ENCODE peak calls at places on chromosomes 5 and 9, in five cellular contexts. X is gastrocnemius medialis, I is tibial nerve, N is A549, C is osteoblast. O is an unnamed sample.

GRCh38 chr5:122262107-122262506 is 49.9 kb upstream of the SNCAIP start:
- DNase-seq in X (no peak), I (no peak), N (no peak), C (no peak), O (no peak)

GRCh38 chr9:98168153-98168780 is 24.2 kb downstream of the CORO2A start:
- DNase-seq in X (no peak), I (no peak), N (no peak), C (peak; percentile 8), O (no peak)

GRCh38 chr5:143471041-143471509 is 67.6 kb upstream of the NR3C1 start:
- DNase-seq in X (no peak), I (no peak), N (no peak), C (peak; percentile 17), O (no peak)

GRCh38 chr9:126617740-126618133 is 4.0 kb downstream of the LMX1B start:
- DNase-seq in X (no peak), I (no peak), N (no peak), C (peak; percentile 84), O (no peak)

GRCh38 chr5:95759005-95759404 is 27.9 kb downstream of the RHOBTB3 start:
- DNase-seq in X (no peak), I (no peak), N (no peak), C (no peak), O (no peak)

GRCh38 chr5:31471916-31472315 is 60.0 kb downstream of the DROSHA start:
- DNase-seq in X (no peak), I (no peak), N (no peak), C (no peak), O (no peak)

GRCh38 chr9:122991370-122991830 is 42.1 kb upstream of the GPR21 start:
- DNase-seq in X (peak; percentile 12), I (no peak), N (peak; percentile 38), C (peak; percentile 93), O (no peak)

GRCh38 chr5:74538206-74538661 is 102.3 kb downstream of the ENC1 start:
- DNase-seq in X (peak; percentile 54), I (peak; percentile 42), N (no peak), C (peak; percentile 65), O (peak; percentile 83)

GRCh38 chr9:113530022-113530635 is 66.6 kb downstream of the RGS3 start:
- DNase-seq in X (no peak), I (no peak), N (no peak), C (no peak), O (no peak)

GRCh38 chr9:91858670-91859030 is 91.4 kb downstream of the ROR2 start:
- DNase-seq in X (no peak), I (no peak), N (no peak), C (no peak), O (no peak)

GRCh38 chr9:136019041-136019680 is 58.0 kb upstream of the UBAC1 start:
- DNase-seq in X (no peak), I (no peak), N (no peak), C (peak; percentile 51), O (no peak)

GRCh38 chr5:55102345-55102744 is at the start of gene GZMA:
- DNase-seq in X (no peak), I (no peak), N (no peak), C (no peak), O (no peak)

GRCh38 chr9:131420913-131421312 is 27.0 kb downstream of the PRRC2B start:
- DNase-seq in X (no peak), I (no peak), N (no peak), C (peak; percentile 60), O (no peak)

GRCh38 chr5:128574041-128574440 is 36.0 kb upstream of the FBN2 start:
- DNase-seq in X (no peak), I (no peak), N (no peak), C (no peak), O (no peak)

GRCh38 chr5:56763711-56764466 is 51.5 kb upstream of the MAP3K1 start:
- DNase-seq in X (no peak), I (no peak), N (no peak), C (peak; percentile 60), O (no peak)

GRCh38 chr9:96660693-96661248 is 5.7 kb upstream of the PRXL2C start:
- DNase-seq in X (no peak), I (no peak), N (no peak), C (no peak), O (no peak)

GRCh38 chr5:72510610-72511121 is 3.5 kb upstream of the ZNF366 start:
- DNase-seq in X (peak; percentile 60), I (no peak), N (no peak), C (peak; percentile 87), O (peak; percentile 76)

GRCh38 chr5:180618830-180619562 is 27.7 kb upstream of the SCGB3A1 start:
- DNase-seq in X (no peak), I (no peak), N (peak; percentile 81), C (peak; percentile 99), O (no peak)

GRCh38 chr5:73631500-73631899 is 5.5 kb downstream of the ARHGEF28 start:
- DNase-seq in X (no peak), I (no peak), N (no peak), C (no peak), O (no peak)

DNA sequence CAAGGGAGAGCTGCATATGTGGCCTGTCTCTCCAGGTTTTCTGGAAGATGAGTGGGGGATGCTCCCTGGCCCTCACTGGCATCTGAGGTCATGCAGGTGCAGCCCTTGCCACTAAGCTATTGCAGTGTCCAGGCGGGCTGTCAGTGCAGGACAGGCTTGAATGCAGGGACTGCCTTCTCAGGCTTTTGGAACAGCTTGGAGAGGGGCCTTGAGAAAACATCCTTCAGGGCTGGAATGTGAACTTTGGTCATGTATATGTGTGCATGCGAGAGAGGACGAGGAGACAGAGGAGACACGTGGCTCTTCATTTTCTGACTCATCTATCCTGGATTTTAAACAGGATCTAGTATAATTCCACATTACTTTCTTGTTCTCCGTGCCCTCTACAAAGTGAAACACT is 90.3 kb downstream of the MACROH2A1 start:
- DNase-seq in X (no peak), I (no peak), N (no peak), C (peak; percentile 89), O (no peak)
- H3K27ac ChIP-seq in X (no peak overlapping the region), I (no peak overlapping the region), N (peak overlapping the region; percentile 71), C (peak overlapping the region; percentile 15), O (no peak overlapping the region)

GRCh38 chr9:128159784-128160602 is at the start of gene BBLN:
- DNase-seq in X (peak; percentile 92), I (peak; percentile 90), N (peak; percentile 95), C (peak; percentile 99), O (peak; percentile 94)
- H3K27ac ChIP-seq in X (peak within 1 kb of the TSS; percentile 78), I (peak within 1 kb of the TSS; percentile 78), N (peak within 1 kb of the TSS; percentile 86), C (no peak within 1 kb of the TSS), O (peak within 1 kb of the TSS; percentile 76)

GRCh38 chr5:134098690-134099089 is 15.8 kb upstream of the TCF7 start:
- DNase-seq in X (no peak), I (no peak), N (no peak), C (peak; percentile 34), O (no peak)

GRCh38 chr5:134097221-134097620 is 17.3 kb upstream of the TCF7 start:
- DNase-seq in X (no peak), I (no peak), N (no peak), C (peak; percentile 2), O (no peak)

GRCh38 chr5:134099939-134100282 is 14.6 kb upstream of the TCF7 start:
- DNase-seq in X (no peak), I (no peak), N (no peak), C (no peak), O (no peak)

GRCh38 chr5:134100283-134101011 is 14.0 kb upstream of the TCF7 start:
- DNase-seq in X (no peak), I (no peak), N (no peak), C (peak; percentile 96), O (peak; percentile 68)

GRCh38 chr5:134099288-134099872 is 15.1 kb upstream of the TCF7 start:
- DNase-seq in X (no peak), I (no peak), N (no peak), C (peak; percentile 27), O (no peak)
- H3K27ac ChIP-seq in X (no peak overlapping the region), I (peak overlapping the region; percentile 74), N (no peak overlapping the region), C (no peak overlapping the region), O (no peak overlapping the region)

DNA sequence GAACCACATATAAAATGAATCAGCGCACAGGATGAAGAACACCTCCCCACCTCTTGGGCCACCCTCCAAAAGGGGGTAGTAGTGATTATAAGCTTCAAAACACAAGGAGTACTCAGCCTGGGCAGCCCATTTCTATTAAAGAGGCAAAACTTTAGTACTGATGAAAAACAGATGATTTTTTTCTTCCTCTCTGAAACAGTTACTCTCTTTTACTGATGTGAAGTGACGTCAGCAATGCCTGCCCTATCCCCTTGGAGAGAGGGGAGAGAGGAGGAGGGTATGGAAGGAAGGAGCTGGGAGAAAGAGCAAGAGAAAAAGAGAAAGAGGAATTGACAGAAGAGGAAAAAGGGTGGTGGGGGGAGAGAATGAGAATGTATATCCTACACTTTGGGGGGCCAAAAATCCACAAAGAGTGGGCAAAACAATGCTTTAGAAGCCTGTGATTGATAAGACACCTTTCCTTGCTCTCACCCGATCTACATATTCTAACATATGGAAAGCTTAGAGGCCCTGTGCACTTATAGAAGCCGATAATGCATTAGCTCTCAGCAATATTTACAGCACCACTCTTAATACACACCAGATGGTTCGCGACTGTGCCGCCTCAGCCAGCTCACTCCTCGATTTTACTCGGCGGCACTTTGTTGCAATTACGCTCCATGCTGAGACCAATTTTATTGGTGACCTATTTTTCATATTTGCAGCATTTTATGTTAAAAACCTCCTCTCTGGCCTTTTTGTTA is 18.6 kb downstream of the NR2F1 start:
- DNase-seq in X (no peak), I (no peak), N (no peak), C (no peak), O (no peak)
- H3K27ac ChIP-seq in X (no peak overlapping the region), I (peak overlapping the region; percentile 72), N (no peak overlapping the region), C (no peak overlapping the region), O (peak overlapping the region; percentile 85)

GRCh38 chr5:131542723-131543122 is 92.3 kb downstream of the RAPGEF6 start:
- DNase-seq in X (no peak), I (no peak), N (no peak), C (no peak), O (no peak)
- H3K27ac ChIP-seq in X (no peak overlapping the region), I (no peak overlapping the region), N (no peak overlapping the region), C (peak overlapping the region; percentile 60), O (no peak overlapping the region)

O was measured in right atrium auricular region.